ENCODE peak calls at places on chromosomes 12 and 14, in five cellular contexts. O is GM12891, X is SK-N-SH, Y is K562, G is HepG2. M is an unnamed sample.

GRCh38 chr12:108260969-108261368 is 78.1 kb downstream of the CMKLR1 start:
- DNase-seq in O (no peak), X (no peak), Y (no peak), G (no peak), M (no peak)

GRCh38 chr12:7797698-7798398 is 8.6 kb downstream of the NANOG start:
- DNase-seq in O (no peak), X (no peak), Y (no peak), G (no peak), M (no peak)

GRCh38 chr14:104795781-104796681 is 483 bp upstream of the AKT1 start:
- DNase-seq in O (peak; percentile 84), X (peak; percentile 94), Y (peak; percentile 67), G (peak; percentile 60), M (peak; percentile 91)

GRCh38 chr12:3200032-3200617 is 122.9 kb downstream of the TSPAN9 start:
- DNase-seq in O (no peak), X (peak; percentile 94), Y (no peak), G (no peak), M (no peak)

GRCh38 chr12:14716848-14717444 is 20.5 kb upstream of the GUCY2C start:
- DNase-seq in O (peak; percentile 14), X (peak; percentile 44), Y (peak; percentile 44), G (peak; percentile 52), M (peak; percentile 21)

GRCh38 chr14:56125772-56126411 is 7.7 kb downstream of the PELI2 start:
- DNase-seq in O (no peak), X (no peak), Y (no peak), G (no peak), M (no peak)

GRCh38 chr14:75711796-75712211 is 50.8 kb downstream of the TTLL5 start:
- DNase-seq in O (no peak), X (no peak), Y (peak; percentile 2), G (peak; percentile 96), M (no peak)

GRCh38 chr14:65206448-65207096 is 104.3 kb upstream of the MAX start:
- DNase-seq in O (no peak), X (no peak), Y (no peak), G (no peak), M (no peak)

GRCh38 chr12:15956010-15956409 is 44.9 kb downstream of the DERA start:
- DNase-seq in O (no peak), X (no peak), Y (no peak), G (no peak), M (no peak)

GRCh38 chr12:32083489-32083888 is 23.2 kb upstream of the BICD1 start:
- DNase-seq in O (no peak), X (no peak), Y (no peak), G (no peak), M (no peak)

GRCh38 chr12:28189774-28190320 is 409 bp upstream of the CCDC91 start:
- DNase-seq in O (no peak), X (no peak), Y (peak; percentile 49), G (no peak), M (no peak)

GRCh38 chr12:115813256-115813655 is 464.2 kb downstream of the MED13L start:
- DNase-seq in O (no peak), X (no peak), Y (no peak), G (no peak), M (no peak)

GRCh38 chr14:63544641-63545234 is 1.6 kb upstream of the PPP2R5E start:
- DNase-seq in O (no peak), X (peak; percentile 63), Y (peak; percentile 21), G (no peak), M (no peak)

GRCh38 chr12:116933101-116933500 is 22.4 kb downstream of the FBXW8 start:
- DNase-seq in O (no peak), X (peak; percentile 53), Y (no peak), G (no peak), M (no peak)

GRCh38 chr12:11553871-11554533 is 95.5 kb upstream of the ETV6 start:
- DNase-seq in O (peak; percentile 39), X (peak; percentile 76), Y (peak; percentile 54), G (peak; percentile 34), M (peak; percentile 38)

GRCh38 chr14:57692671-57693070 is 173.2 kb downstream of the SLC35F4 start:
- DNase-seq in O (no peak), X (peak; percentile 10), Y (peak; percentile 20), G (peak; percentile 39), M (no peak)

GRCh38 chr12:85784096-85784720 is 52.0 kb downstream of the RASSF9 start:
- DNase-seq in O (no peak), X (no peak), Y (no peak), G (no peak), M (no peak)

GRCh38 chr12:105454688-105455087 is 124.2 kb downstream of the C12orf75 start:
- DNase-seq in O (no peak), X (no peak), Y (no peak), G (no peak), M (no peak)

GRCh38 chr14:30638926-30639325 is 16.8 kb downstream of the SCFD1 start:
- DNase-seq in O (no peak), X (no peak), Y (no peak), G (no peak), M (no peak)

GRCh38 chr14:105067140-105067968 is 2.1 kb upstream of the GPR132 start:
- DNase-seq in O (no peak), X (no peak), Y (no peak), G (no peak), M (no peak)

GRCh38 chr12:13661005-13661887 is 320.2 kb downstream of the GRIN2B start:
- DNase-seq in O (peak; percentile 18), X (peak; percentile 32), Y (peak; percentile 33), G (peak; percentile 17), M (no peak)

GRCh38 chr14:77598366-77599050 is 17.9 kb downstream of the SPTLC2 start:
- DNase-seq in O (no peak), X (no peak), Y (no peak), G (no peak), M (no peak)

GRCh38 chr12:99380701-99381100 is 266.9 kb upstream of the GARIN6 start:
- DNase-seq in O (no peak), X (no peak), Y (no peak), G (no peak), M (no peak)

GRCh38 chr14:81137316-81137715 is 83.4 kb downstream of the GTF2A1 start:
- DNase-seq in O (no peak), X (peak; percentile 24), Y (no peak), G (no peak), M (no peak)

GRCh38 chr12:14769462-14769836 is 33.8 kb downstream of the WBP11 start:
- DNase-seq in O (no peak), X (peak; percentile 59), Y (no peak), G (peak; percentile 42), M (peak; percentile 6)

GRCh38 chr12:60415361-60415760 is 819.5 kb downstream of the SLC16A7 start:
- DNase-seq in O (no peak), X (no peak), Y (no peak), G (no peak), M (no peak)

GRCh38 chr12:65123435-65124063 is 2.4 kb upstream of the WIF1 start:
- DNase-seq in O (no peak), X (peak; percentile 15), Y (peak; percentile 60), G (peak; percentile 15), M (no peak)

GRCh38 chr14:41607119-41607785 is 576 bp downstream of the LRFN5 start:
- DNase-seq in O (no peak), X (no peak), Y (no peak), G (no peak), M (no peak)

GRCh38 chr12:12563529-12563928 is 866 bp upstream of the DUSP16 start:
- DNase-seq in O (no peak), X (no peak), Y (peak; percentile 16), G (no peak), M (no peak)

GRCh38 chr14:72736791-72737559 is 156.9 kb downstream of the DPF3 start:
- DNase-seq in O (no peak), X (peak; percentile 68), Y (no peak), G (no peak), M (no peak)

GRCh38 chr12:116236148-116236731 is 41.3 kb downstream of the MED13L start:
- DNase-seq in O (peak; percentile 10), X (peak; percentile 48), Y (peak; percentile 76), G (peak; percentile 43), M (no peak)

GRCh38 chr12:41497362-41497761 is 309.2 kb downstream of the PDZRN4 start:
- DNase-seq in O (no peak), X (no peak), Y (no peak), G (no peak), M (no peak)

DNA sequence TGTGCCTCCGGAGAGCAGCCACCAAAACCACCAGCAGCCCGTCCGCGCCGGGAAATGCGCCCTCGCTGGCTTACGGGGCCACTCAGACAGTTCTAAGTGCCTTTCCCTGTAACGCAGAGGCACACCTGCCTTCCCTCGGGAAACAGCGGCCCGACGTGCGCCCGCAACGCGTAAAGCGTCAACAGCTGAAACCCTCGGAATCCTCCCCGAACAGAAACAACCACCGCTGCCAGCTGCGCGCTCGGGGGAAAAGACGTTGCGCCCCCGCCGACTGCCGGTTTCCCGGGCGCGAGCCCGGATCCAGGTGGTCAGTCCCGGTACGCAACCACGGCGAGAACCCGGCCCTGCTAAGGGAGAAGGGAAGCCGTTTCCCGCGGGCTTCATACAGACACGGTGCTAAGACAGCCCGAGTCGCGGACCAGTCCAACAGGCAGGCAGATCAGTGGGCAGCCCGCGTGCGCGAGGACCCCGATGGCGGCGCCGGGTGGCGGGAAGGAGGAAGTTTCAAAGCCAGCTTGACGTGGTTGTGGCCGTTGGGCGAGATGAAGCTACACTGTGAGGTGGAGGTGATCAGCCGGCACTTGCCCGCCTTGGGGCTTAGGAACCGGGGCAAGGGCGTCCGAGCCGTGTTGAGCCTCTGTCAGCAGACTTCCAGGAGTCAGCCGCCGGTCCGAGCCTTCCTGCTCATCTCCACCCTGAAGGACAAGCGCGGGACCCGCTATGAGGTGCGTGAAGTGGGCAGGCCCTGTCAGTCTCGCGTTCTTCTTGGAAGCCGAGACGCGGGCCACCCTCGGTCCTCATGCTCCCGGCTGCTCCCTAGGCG is at the start of gene LRR1:
- DNase-seq in O (peak; percentile 55), X (peak; percentile 88), Y (peak; percentile 81), G (peak; percentile 76), M (peak; percentile 47)
- TF ChIP-seq POLR2AphosphoS5 in O (peak; percentile 94), X (peak; percentile 62), Y (peak; percentile 78), G (peak; percentile 60), M (peak; percentile 89)

DNA sequence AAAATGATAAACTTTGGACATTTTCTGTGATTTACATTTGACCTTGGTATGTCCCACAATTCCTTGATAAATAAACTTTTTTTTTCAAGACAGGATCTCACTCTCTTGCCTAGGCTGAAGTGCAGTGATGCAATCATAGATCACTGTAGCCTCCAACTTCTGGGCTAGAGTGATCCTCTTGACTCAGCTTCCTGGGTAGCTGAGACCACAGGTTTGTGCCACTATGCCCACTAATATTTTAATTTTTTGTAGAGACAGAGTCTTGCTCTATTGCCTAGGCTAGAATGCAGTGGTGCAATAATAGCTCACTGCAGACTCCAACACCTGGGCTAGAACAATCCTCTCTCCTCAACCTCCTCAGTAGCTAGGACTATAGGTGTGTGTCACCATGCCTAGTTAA is 79.1 kb upstream of the PTGDR start:
- DNase-seq in O (no peak), X (no peak), Y (no peak), G (no peak), M (no peak)
- TF ChIP-seq TAF1 in O (no peak), X (no peak), Y (no peak), G (no peak), M (no peak)

GRCh38 chr12:123126294-123127144 is 24.4 kb downstream of the PITPNM2 start:
- DNase-seq in O (no peak), X (no peak), Y (peak; percentile 92), G (peak; percentile 83), M (no peak)
- TF ChIP-seq POLR2AphosphoS5 in O (no peak), X (peak; percentile 60), Y (peak; percentile 29), G (no peak), M (no peak)

DNA sequence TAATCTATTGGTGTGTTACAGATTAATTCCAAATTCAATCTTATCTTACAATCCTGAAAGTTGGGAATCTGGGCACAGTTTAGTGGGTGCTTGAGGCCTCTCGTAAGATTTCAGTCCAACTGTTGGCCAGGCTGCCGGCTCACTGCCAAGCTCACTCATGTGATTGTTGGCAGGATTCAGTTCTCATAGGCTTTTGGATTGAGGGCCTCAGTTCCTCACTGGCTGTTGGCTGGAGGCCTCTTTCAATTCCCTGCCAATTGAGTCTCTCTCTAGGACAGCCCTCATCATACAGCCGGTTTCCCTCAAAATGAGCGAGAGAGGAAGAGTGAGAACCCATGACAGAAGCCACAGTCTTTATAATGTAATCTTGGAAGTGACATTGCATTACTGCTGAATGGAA is 123.5 kb upstream of the FBXO33 start:
- DNase-seq in O (no peak), X (no peak), Y (no peak), G (no peak), M (no peak)
- TF ChIP-seq TAF1 in O (no peak), X (no peak), Y (no peak), G (no peak), M (no peak)